ENCODE peak calls at places on chromosome 17, in four cellular contexts. K is ovary, X is A549, V is IMR-90. A is an unnamed sample.

GRCh38 chr17:29677139-29677834 is 54.6 kb upstream of the CORO6 start:
- DNase-seq in K (peak; percentile 53), X (no peak), V (no peak), A (no peak)

GRCh38 chr17:62562656-62563055 is 64.8 kb upstream of the MRC2 start:
- DNase-seq in K (no peak), X (no peak), V (peak; percentile 68), A (no peak)

GRCh38 chr17:40340880-40341807 is 23.4 kb downstream of the GJD3 start:
- DNase-seq in K (peak; percentile 90), X (peak; percentile 92), V (peak; percentile 73), A (peak; percentile 90)

GRCh38 chr17:34998205-34998604 is 17.9 kb downstream of the LIG3 start:
- DNase-seq in K (no peak), X (peak; percentile 95), V (peak; percentile 70), A (peak; percentile 85)

GRCh38 chr17:40110026-40110425 is 9.6 kb upstream of the NR1D1 start:
- DNase-seq in K (no peak), X (no peak), V (no peak), A (no peak)

GRCh38 chr17:19262650-19263620 is 25.8 kb downstream of the EPN2 start:
- DNase-seq in K (no peak), X (no peak), V (peak; percentile 69), A (no peak)

GRCh38 chr17:36641877-36642845 is 40.8 kb downstream of the MRM1 start:
- DNase-seq in K (no peak), X (peak; percentile 22), V (no peak), A (no peak)

GRCh38 chr17:19334331-19334730 is 28.2 kb downstream of the B9D1 start:
- DNase-seq in K (peak; percentile 20), X (no peak), V (no peak), A (no peak)

GRCh38 chr17:9936075-9936474 is 31.0 kb upstream of the RCVRN start:
- DNase-seq in K (no peak), X (no peak), V (no peak), A (no peak)

GRCh38 chr17:62778990-62779681 is 29.0 kb downstream of the MARCHF10 start:
- DNase-seq in K (peak; percentile 45), X (peak; percentile 68), V (peak; percentile 98), A (peak; percentile 65)

GRCh38 chr17:37605813-37606505 is 3.3 kb downstream of the SYNRG start:
- DNase-seq in K (no peak), X (no peak), V (no peak), A (no peak)

GRCh38 chr17:63740464-63741181 is 976 bp downstream of the STRADA start:
- DNase-seq in K (no peak), X (no peak), V (peak; percentile 6), A (peak; percentile 9)

GRCh38 chr17:48470388-48471034 is 40.5 kb upstream of the SKAP1 start:
- DNase-seq in K (no peak), X (no peak), V (peak; percentile 62), A (no peak)

GRCh38 chr17:31413081-31413799 is 21.8 kb downstream of the RAB11FIP4 start:
- DNase-seq in K (no peak), X (no peak), V (no peak), A (no peak)

GRCh38 chr17:60802377-60802776 is 124.7 kb downstream of the BCAS3 start:
- DNase-seq in K (no peak), X (no peak), V (no peak), A (no peak)

GRCh38 chr17:7486181-7486580 is 2.0 kb downstream of the POLR2A start:
- DNase-seq in K (no peak), X (no peak), V (peak; percentile 50), A (no peak)

GRCh38 chr17:41710472-41711090 is 1.6 kb upstream of the GAST start:
- DNase-seq in K (no peak), X (no peak), V (peak; percentile 75), A (peak; percentile 77)

GRCh38 chr17:70855401-70856054 is 686.2 kb downstream of the KCNJ2 start:
- DNase-seq in K (no peak), X (no peak), V (peak; percentile 90), A (no peak)

GRCh38 chr17:31371511-31372097 is 19.9 kb upstream of the RAB11FIP4 start:
- DNase-seq in K (no peak), X (no peak), V (peak; percentile 73), A (no peak)

GRCh38 chr17:55620023-55620422 is 102.6 kb downstream of the TMEM100 start:
- DNase-seq in K (no peak), X (no peak), V (no peak), A (no peak)

GRCh38 chr17:43479948-43480347 is 3.8 kb upstream of the DHX8 start:
- DNase-seq in K (no peak), X (no peak), V (no peak), A (no peak)
- TF ChIP-seq POLR2A in K (no peak), X (no peak), V (no peak), A (no peak)

DNA sequence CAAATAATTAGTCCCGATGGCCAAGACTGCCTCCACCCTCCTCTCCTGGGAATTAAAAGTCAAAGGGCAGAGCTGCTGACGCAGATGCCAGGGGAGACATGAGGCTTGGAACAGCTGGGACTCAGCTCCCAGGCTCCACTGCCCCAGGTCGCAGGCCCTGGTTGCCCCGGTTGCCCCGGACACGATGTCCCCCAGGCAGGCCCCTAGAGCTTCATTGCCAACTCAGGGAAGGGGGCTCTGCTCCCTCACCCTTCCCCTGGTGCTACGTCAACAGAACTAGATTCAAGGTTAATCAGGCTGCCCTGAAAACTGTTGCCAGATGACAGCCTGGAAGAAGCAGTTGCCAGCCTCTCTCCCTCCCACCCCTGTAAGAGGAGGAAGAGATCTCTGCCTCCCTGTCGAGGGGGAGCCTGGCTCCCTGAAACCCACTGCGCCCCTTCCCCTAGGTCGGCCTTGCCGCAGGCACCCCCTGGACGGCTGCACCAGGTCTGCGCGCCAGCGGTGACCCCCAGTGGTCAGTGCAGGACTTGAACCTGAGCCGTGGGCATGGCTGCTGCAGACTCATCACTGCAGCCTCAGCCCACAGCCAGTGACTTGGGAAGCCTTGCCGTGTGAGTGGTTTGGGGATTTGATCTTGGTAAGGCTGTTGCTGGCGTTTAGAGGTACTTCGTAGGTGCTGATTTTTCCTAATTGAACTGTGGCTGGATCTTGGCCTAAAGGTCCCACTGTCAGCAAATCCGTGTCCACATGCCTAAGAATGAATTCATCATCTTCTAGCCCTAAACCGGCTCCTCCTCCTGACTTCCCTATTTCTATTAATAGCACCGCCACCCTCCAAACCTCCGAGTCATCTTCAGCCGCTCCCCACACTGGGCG is 84.1 kb upstream of the TOB1 start:
- DNase-seq in K (peak; percentile 87), X (peak; percentile 96), V (peak; percentile 84), A (peak; percentile 91)
- TF ChIP-seq POLR2A in K (no peak), X (no peak), V (no peak), A (peak; percentile 15)

DNA sequence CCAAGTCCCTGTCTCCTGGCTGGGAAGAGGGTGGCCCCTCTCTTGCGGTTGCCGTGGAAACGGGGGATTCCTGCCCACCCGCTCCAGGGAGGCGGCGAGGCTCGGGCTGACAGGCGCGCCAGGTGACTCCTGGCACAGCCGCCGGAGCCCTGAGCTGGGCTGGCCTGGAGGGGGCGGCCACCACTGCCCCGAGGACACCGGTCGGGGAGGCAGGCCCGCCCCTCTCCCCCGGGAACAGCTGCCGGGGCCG is 71.3 kb downstream of the ABR start:
- DNase-seq in K (peak; percentile 61), X (no peak), V (no peak), A (no peak)
- TF ChIP-seq POLR2A in K (no peak), X (no peak), V (no peak), A (no peak)

GRCh38 chr17:78113804-78114785 is 14.5 kb downstream of the TMC6 start:
- DNase-seq in K (no peak), X (no peak), V (no peak), A (no peak)
- TF ChIP-seq POLR2A in K (no peak), X (no peak), V (no peak), A (no peak)

DNA sequence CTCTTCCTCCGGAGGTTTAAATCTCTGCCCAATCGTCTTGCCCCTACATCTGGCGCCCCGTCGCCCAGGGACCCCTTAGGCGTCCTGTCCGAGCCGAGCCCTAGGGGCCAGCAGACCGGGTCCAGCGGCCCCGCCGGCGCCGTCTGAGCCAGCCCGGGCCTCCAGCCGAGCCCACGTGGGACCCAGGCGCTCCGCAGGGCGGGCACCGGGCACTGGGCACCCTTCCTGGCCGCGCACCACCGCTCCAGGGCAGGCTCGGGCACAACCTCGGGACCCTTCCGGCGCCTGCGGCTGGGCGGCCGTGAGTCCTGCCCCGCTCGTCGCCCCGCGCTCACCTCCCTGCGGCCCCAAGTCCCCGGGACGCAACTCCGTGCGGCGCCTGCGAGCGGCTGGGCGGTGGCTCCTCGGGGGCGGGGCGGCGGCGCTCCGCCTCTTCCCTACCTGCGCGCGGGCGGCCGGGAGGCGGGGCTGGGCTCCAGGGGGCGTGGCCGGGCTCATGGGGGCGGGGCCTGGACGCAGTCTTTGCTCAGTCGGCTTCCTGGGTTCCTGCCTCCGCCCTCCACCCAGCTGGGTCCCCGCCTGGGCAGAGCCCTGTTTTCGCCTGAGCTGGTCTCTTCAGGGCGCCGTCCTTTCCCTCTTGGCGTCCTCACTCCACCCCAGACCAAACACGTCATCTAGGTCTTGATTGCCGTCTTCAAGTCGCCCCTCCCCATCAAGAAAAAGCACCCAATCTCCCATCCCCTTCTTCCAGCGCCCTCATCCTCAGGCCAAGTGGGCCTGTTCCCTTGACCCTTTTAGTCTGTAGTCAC is at the start of gene RHBDF2:
- DNase-seq in K (peak; percentile 96), X (peak; percentile 97), V (peak; percentile 53), A (peak; percentile 90)
- TF ChIP-seq POLR2A in K (no peak), X (peak; percentile 82), V (no peak), A (peak; percentile 90)

GRCh38 chr17:76171701-76172100 is 30.7 kb upstream of the FOXJ1 start:
- DNase-seq in K (no peak), X (no peak), V (no peak), A (no peak)
- TF ChIP-seq POLR2A in K (no peak), X (no peak), V (no peak), A (no peak)

DNA sequence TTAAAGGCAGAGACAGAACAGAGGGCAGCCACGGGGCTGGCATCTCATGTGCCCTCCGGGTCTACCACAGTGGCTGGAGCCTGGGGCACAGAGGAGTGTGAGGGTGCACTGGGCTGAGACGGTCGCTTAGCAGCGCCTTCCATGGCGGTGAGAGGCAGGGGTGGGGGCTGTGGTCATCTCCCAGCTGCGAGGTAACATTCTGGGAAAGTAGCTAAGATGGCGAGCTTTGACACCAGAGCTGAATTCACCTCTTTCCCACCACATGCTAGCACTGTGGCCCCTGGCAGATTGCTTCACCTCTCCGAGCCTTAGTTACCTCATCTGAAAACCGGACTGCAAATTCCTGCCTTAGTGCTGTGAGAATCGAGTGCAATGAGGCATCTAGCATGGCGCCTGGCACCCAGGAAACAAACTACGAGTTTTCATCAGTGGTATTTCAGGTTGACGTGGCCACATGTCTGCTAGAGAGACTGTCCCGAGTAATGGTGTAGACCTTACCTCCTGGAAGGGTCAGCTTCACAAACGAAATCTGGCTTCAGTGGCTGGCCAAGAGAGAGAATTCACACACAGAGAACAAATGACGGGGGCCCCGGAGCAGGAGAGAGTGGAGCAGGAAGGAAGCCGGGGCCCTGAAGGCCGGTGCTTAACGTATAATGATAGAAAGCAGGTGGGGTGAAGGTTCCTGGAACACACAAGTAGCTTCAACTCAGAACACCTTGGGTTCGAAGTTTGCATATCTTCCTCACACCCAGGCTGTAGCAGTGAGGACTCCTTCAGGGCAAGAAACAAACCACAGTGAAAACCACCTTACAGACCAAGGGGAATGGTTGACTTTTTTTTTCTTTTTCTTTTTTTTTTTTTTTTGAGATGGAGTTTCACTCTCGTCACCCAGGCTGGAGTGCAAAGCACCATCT is 63.9 kb upstream of the RPH3AL start:
- DNase-seq in K (no peak), X (no peak), V (no peak), A (no peak)
- TF ChIP-seq POLR2A in K (no peak), X (no peak), V (no peak), A (no peak)

GRCh38 chr17:1627219-1627986 is 1.2 kb downstream of the SLC43A2 start:
- DNase-seq in K (no peak), X (no peak), V (no peak), A (no peak)
- TF ChIP-seq POLR2A in K (no peak), X (no peak), V (no peak), A (no peak)

A was measured in H54.